ENCODE peak calls at places on chromosomes 16 and 17, in eight cellular contexts. One of them, this sample, is unnamed.
A peak's percentile ranks its signal among the peaks of the same experiment; 100 is the strongest.

GRCh38 chr16:82709987-82710386 is 83.2 kb downstream of the CDH13 start:
- DNase-seq in hypothalamus: no peak
- DNase-seq in CD8-positive, alpha-beta memory T cell: no peak
- DNase-seq in BE2C: no peak
- DNase-seq in fibroblast of the conjunctiva: no peak
- DNase-seq in RWPE2: no peak
- DNase-seq in lower leg skin: no peak
- DNase-seq in choroid plexus epithelial cell: no peak
- DNase-seq in this sample: no peak

GRCh38 chr16:3762080-3762750 is 44.9 kb upstream of the TRAP1 start:
- DNase-seq in CD8-positive, alpha-beta memory T cell: no peak
- DNase-seq in hypothalamus: no peak
- DNase-seq in lower leg skin: peak; percentile 74
- DNase-seq in choroid plexus epithelial cell: no peak
- DNase-seq in BE2C: peak; percentile 31
- DNase-seq in fibroblast of the conjunctiva: no peak
- DNase-seq in RWPE2: no peak
- DNase-seq in this sample: no peak

GRCh38 chr16:3190949-3191353 is 2.9 kb downstream of the OR1F1 start:
- DNase-seq in hypothalamus: no peak
- DNase-seq in fibroblast of the conjunctiva: no peak
- DNase-seq in CD8-positive, alpha-beta memory T cell: peak; percentile 23
- DNase-seq in lower leg skin: no peak
- DNase-seq in choroid plexus epithelial cell: no peak
- DNase-seq in RWPE2: no peak
- DNase-seq in BE2C: no peak
- DNase-seq in this sample: no peak

GRCh38 chr16:90083139-90083538 is 6.0 kb upstream of the PRDM7 start:
- DNase-seq in lower leg skin: no peak
- DNase-seq in hypothalamus: no peak
- DNase-seq in fibroblast of the conjunctiva: no peak
- DNase-seq in CD8-positive, alpha-beta memory T cell: no peak
- DNase-seq in RWPE2: no peak
- DNase-seq in BE2C: no peak
- DNase-seq in choroid plexus epithelial cell: no peak
- DNase-seq in this sample: no peak

GRCh38 chr16:78130083-78130608 is 30.7 kb downstream of the WWOX start:
- DNase-seq in CD8-positive, alpha-beta memory T cell: no peak
- DNase-seq in BE2C: no peak
- DNase-seq in lower leg skin: no peak
- DNase-seq in RWPE2: no peak
- DNase-seq in choroid plexus epithelial cell: no peak
- DNase-seq in fibroblast of the conjunctiva: no peak
- DNase-seq in hypothalamus: no peak
- DNase-seq in this sample: no peak

GRCh38 chr16:21702259-21702658 is 38.5 kb downstream of the OTOA start:
- DNase-seq in hypothalamus: no peak
- DNase-seq in choroid plexus epithelial cell: no peak
- DNase-seq in BE2C: no peak
- DNase-seq in fibroblast of the conjunctiva: no peak
- DNase-seq in CD8-positive, alpha-beta memory T cell: no peak
- DNase-seq in RWPE2: no peak
- DNase-seq in lower leg skin: no peak
- DNase-seq in this sample: no peak

GRCh38 chr17:27218719-27219488 is 75.0 kb upstream of the WSB1 start:
- DNase-seq in fibroblast of the conjunctiva: no peak
- DNase-seq in hypothalamus: no peak
- DNase-seq in lower leg skin: no peak
- DNase-seq in choroid plexus epithelial cell: no peak
- DNase-seq in CD8-positive, alpha-beta memory T cell: no peak
- DNase-seq in BE2C: no peak
- DNase-seq in RWPE2: no peak
- DNase-seq in this sample: no peak

GRCh38 chr16:12896562-12896961 is 4.8 kb upstream of the SHISA9 start:
- DNase-seq in choroid plexus epithelial cell: no peak
- DNase-seq in hypothalamus: no peak
- DNase-seq in lower leg skin: no peak
- DNase-seq in BE2C: no peak
- DNase-seq in CD8-positive, alpha-beta memory T cell: no peak
- DNase-seq in fibroblast of the conjunctiva: no peak
- DNase-seq in RWPE2: no peak
- DNase-seq in this sample: no peak

GRCh38 chr17:42795465-42795864 is 3.0 kb downstream of the COA3 start:
- DNase-seq in hypothalamus: no peak
- DNase-seq in CD8-positive, alpha-beta memory T cell: no peak
- DNase-seq in RWPE2: no peak
- DNase-seq in fibroblast of the conjunctiva: no peak
- DNase-seq in BE2C: no peak
- DNase-seq in lower leg skin: no peak
- DNase-seq in choroid plexus epithelial cell: no peak
- DNase-seq in this sample: no peak

GRCh38 chr16:81313731-81314602 is 795 bp upstream of the GAN start:
- DNase-seq in lower leg skin: no peak
- DNase-seq in BE2C: no peak
- DNase-seq in CD8-positive, alpha-beta memory T cell: no peak
- DNase-seq in choroid plexus epithelial cell: no peak
- DNase-seq in RWPE2: no peak
- DNase-seq in fibroblast of the conjunctiva: no peak
- DNase-seq in hypothalamus: no peak
- DNase-seq in this sample: no peak

GRCh38 chr16:30155188-30155587 is 28.2 kb upstream of the CORO1A start:
- DNase-seq in lower leg skin: no peak
- DNase-seq in fibroblast of the conjunctiva: no peak
- DNase-seq in hypothalamus: no peak
- DNase-seq in CD8-positive, alpha-beta memory T cell: no peak
- DNase-seq in BE2C: no peak
- DNase-seq in choroid plexus epithelial cell: no peak
- DNase-seq in RWPE2: no peak
- DNase-seq in this sample: no peak

GRCh38 chr17:32298298-32298697 is 32.7 kb downstream of the RHBDL3 start:
- DNase-seq in lower leg skin: no peak
- DNase-seq in BE2C: no peak
- DNase-seq in choroid plexus epithelial cell: no peak
- DNase-seq in RWPE2: no peak
- DNase-seq in hypothalamus: no peak
- DNase-seq in CD8-positive, alpha-beta memory T cell: no peak
- DNase-seq in fibroblast of the conjunctiva: no peak
- DNase-seq in this sample: no peak

GRCh38 chr17:28499366-28499668 is 6.8 kb upstream of the FOXN1 start:
- DNase-seq in BE2C: no peak
- DNase-seq in lower leg skin: no peak
- DNase-seq in hypothalamus: no peak
- DNase-seq in fibroblast of the conjunctiva: no peak
- DNase-seq in CD8-positive, alpha-beta memory T cell: no peak
- DNase-seq in RWPE2: no peak
- DNase-seq in choroid plexus epithelial cell: no peak
- DNase-seq in this sample: no peak

GRCh38 chr17:48426019-48426418 is 4.0 kb downstream of the SKAP1 start:
- DNase-seq in choroid plexus epithelial cell: no peak
- DNase-seq in hypothalamus: no peak
- DNase-seq in RWPE2: no peak
- DNase-seq in lower leg skin: no peak
- DNase-seq in CD8-positive, alpha-beta memory T cell: no peak
- DNase-seq in BE2C: no peak
- DNase-seq in fibroblast of the conjunctiva: no peak
- DNase-seq in this sample: no peak

GRCh38 chr17:81312624-81313325 is 17.7 kb upstream of the SLC38A10 start:
- DNase-seq in lower leg skin: no peak
- DNase-seq in fibroblast of the conjunctiva: no peak
- DNase-seq in hypothalamus: no peak
- DNase-seq in choroid plexus epithelial cell: peak; percentile 39
- DNase-seq in BE2C: no peak
- DNase-seq in RWPE2: no peak
- DNase-seq in CD8-positive, alpha-beta memory T cell: no peak
- DNase-seq in this sample: no peak

GRCh38 chr17:75856062-75856681 is 1.0 kb upstream of the WBP2 start:
- DNase-seq in BE2C: no peak
- DNase-seq in fibroblast of the conjunctiva: no peak
- DNase-seq in lower leg skin: no peak
- DNase-seq in choroid plexus epithelial cell: peak; percentile 46
- DNase-seq in RWPE2: no peak
- DNase-seq in hypothalamus: peak; percentile 53
- DNase-seq in CD8-positive, alpha-beta memory T cell: no peak
- DNase-seq in this sample: peak; percentile 84

GRCh38 chr17:8391711-8392110 is 5.9 kb downstream of the RNF222 start:
- DNase-seq in hypothalamus: no peak
- DNase-seq in fibroblast of the conjunctiva: no peak
- DNase-seq in lower leg skin: peak; percentile 69
- DNase-seq in CD8-positive, alpha-beta memory T cell: no peak
- DNase-seq in BE2C: no peak
- DNase-seq in RWPE2: peak; percentile 60
- DNase-seq in choroid plexus epithelial cell: no peak
- DNase-seq in this sample: no peak

GRCh38 chr16:3182608-3183444 is 5.2 kb upstream of the OR1F1 start:
- DNase-seq in CD8-positive, alpha-beta memory T cell: peak; percentile 19
- DNase-seq in BE2C: peak; percentile 78
- DNase-seq in RWPE2: no peak
- DNase-seq in choroid plexus epithelial cell: peak; percentile 35
- DNase-seq in hypothalamus: no peak
- DNase-seq in fibroblast of the conjunctiva: no peak
- DNase-seq in lower leg skin: no peak
- DNase-seq in this sample: no peak

GRCh38 chr16:80804451-80805383 is at the start of gene CDYL2:
- DNase-seq in CD8-positive, alpha-beta memory T cell: peak; percentile 44
- DNase-seq in hypothalamus: no peak
- DNase-seq in fibroblast of the conjunctiva: no peak
- DNase-seq in RWPE2: no peak
- DNase-seq in lower leg skin: no peak
- DNase-seq in BE2C: peak; percentile 7
- DNase-seq in choroid plexus epithelial cell: peak; percentile 21
- DNase-seq in this sample: no peak

GRCh38 chr17:73359987-73360410 is 48.2 kb upstream of the CDC42EP4 start:
- DNase-seq in choroid plexus epithelial cell: no peak
- DNase-seq in fibroblast of the conjunctiva: no peak
- DNase-seq in CD8-positive, alpha-beta memory T cell: no peak
- DNase-seq in RWPE2: no peak
- DNase-seq in lower leg skin: no peak
- DNase-seq in BE2C: peak; percentile 53
- DNase-seq in hypothalamus: no peak
- DNase-seq in this sample: no peak

GRCh38 chr17:7219812-7220592 is at the start of the genes ACADVL and DLG4:
- DNase-seq in BE2C: peak; percentile 81
- DNase-seq in hypothalamus: peak; percentile 81
- DNase-seq in fibroblast of the conjunctiva: peak; percentile 85
- DNase-seq in RWPE2: peak; percentile 92
- DNase-seq in lower leg skin: peak; percentile 99
- DNase-seq in choroid plexus epithelial cell: peak; percentile 92
- DNase-seq in CD8-positive, alpha-beta memory T cell: peak; percentile 65
- DNase-seq in this sample: peak; percentile 87

GRCh38 chr17:17575360-17576251 is 15.9 kb downstream of the PEMT start:
- DNase-seq in hypothalamus: no peak
- DNase-seq in fibroblast of the conjunctiva: peak; percentile 49
- DNase-seq in RWPE2: no peak
- DNase-seq in lower leg skin: no peak
- DNase-seq in CD8-positive, alpha-beta memory T cell: no peak
- DNase-seq in choroid plexus epithelial cell: peak; percentile 46
- DNase-seq in BE2C: no peak
- DNase-seq in this sample: no peak

GRCh38 chr16:84725481-84726078 is 25.8 kb downstream of the USP10 start:
- DNase-seq in choroid plexus epithelial cell: no peak
- DNase-seq in BE2C: no peak
- DNase-seq in CD8-positive, alpha-beta memory T cell: no peak
- DNase-seq in fibroblast of the conjunctiva: no peak
- DNase-seq in hypothalamus: no peak
- DNase-seq in lower leg skin: no peak
- DNase-seq in RWPE2: no peak
- DNase-seq in this sample: no peak

GRCh38 chr17:46085522-46085921 is 86.5 kb downstream of the STH start:
- DNase-seq in fibroblast of the conjunctiva: no peak
- DNase-seq in lower leg skin: no peak
- DNase-seq in choroid plexus epithelial cell: no peak
- DNase-seq in CD8-positive, alpha-beta memory T cell: no peak
- DNase-seq in RWPE2: no peak
- DNase-seq in hypothalamus: no peak
- DNase-seq in BE2C: no peak
- DNase-seq in this sample: no peak

GRCh38 chr16:4215106-4215505 is 26.8 kb downstream of the SRL start:
- DNase-seq in CD8-positive, alpha-beta memory T cell: no peak
- DNase-seq in RWPE2: no peak
- DNase-seq in BE2C: no peak
- DNase-seq in fibroblast of the conjunctiva: no peak
- DNase-seq in lower leg skin: no peak
- DNase-seq in choroid plexus epithelial cell: no peak
- DNase-seq in hypothalamus: no peak
- DNase-seq in this sample: no peak

GRCh38 chr17:7313028-7313889 is 1.9 kb downstream of the GPS2 start:
- DNase-seq in fibroblast of the conjunctiva: no peak
- DNase-seq in hypothalamus: no peak
- DNase-seq in CD8-positive, alpha-beta memory T cell: no peak
- DNase-seq in RWPE2: no peak
- DNase-seq in lower leg skin: no peak
- DNase-seq in BE2C: peak; percentile 27
- DNase-seq in choroid plexus epithelial cell: no peak
- DNase-seq in this sample: no peak

GRCh38 chr17:83174859-83175550 is 95.6 kb downstream of the METRNL start:
- DNase-seq in BE2C: no peak
- DNase-seq in hypothalamus: no peak
- DNase-seq in RWPE2: no peak
- DNase-seq in lower leg skin: peak; percentile 85
- DNase-seq in CD8-positive, alpha-beta memory T cell: no peak
- DNase-seq in choroid plexus epithelial cell: no peak
- DNase-seq in fibroblast of the conjunctiva: no peak
- DNase-seq in this sample: peak; percentile 51

GRCh38 chr16:14609716-14610115 is 20.3 kb downstream of the PARN start:
- DNase-seq in hypothalamus: no peak
- DNase-seq in fibroblast of the conjunctiva: no peak
- DNase-seq in CD8-positive, alpha-beta memory T cell: no peak
- DNase-seq in RWPE2: no peak
- DNase-seq in BE2C: no peak
- DNase-seq in lower leg skin: no peak
- DNase-seq in choroid plexus epithelial cell: no peak
- DNase-seq in this sample: no peak

GRCh38 chr17:18920911-18921441 is 31.0 kb upstream of the SLC5A10 start:
- DNase-seq in RWPE2: no peak
- DNase-seq in CD8-positive, alpha-beta memory T cell: no peak
- DNase-seq in fibroblast of the conjunctiva: no peak
- DNase-seq in hypothalamus: no peak
- DNase-seq in lower leg skin: no peak
- DNase-seq in choroid plexus epithelial cell: peak; percentile 20
- DNase-seq in BE2C: no peak
- DNase-seq in this sample: no peak

GRCh38 chr16:89697616-89698331 is 3.7 kb downstream of the SPATA2L start:
- DNase-seq in fibroblast of the conjunctiva: no peak
- DNase-seq in BE2C: peak; percentile 34
- DNase-seq in CD8-positive, alpha-beta memory T cell: no peak
- DNase-seq in RWPE2: no peak
- DNase-seq in choroid plexus epithelial cell: no peak
- DNase-seq in hypothalamus: no peak
- DNase-seq in lower leg skin: no peak
- DNase-seq in this sample: no peak

GRCh38 chr17:76189741-76190140 is 48.7 kb upstream of the FOXJ1 start:
- DNase-seq in hypothalamus: no peak
- DNase-seq in CD8-positive, alpha-beta memory T cell: no peak
- DNase-seq in fibroblast of the conjunctiva: no peak
- DNase-seq in lower leg skin: no peak
- DNase-seq in choroid plexus epithelial cell: no peak
- DNase-seq in RWPE2: no peak
- DNase-seq in BE2C: no peak
- DNase-seq in this sample: no peak

GRCh38 chr17:13981881-13982280 is 87.4 kb upstream of the COX10 start:
- DNase-seq in BE2C: no peak
- DNase-seq in hypothalamus: no peak
- DNase-seq in fibroblast of the conjunctiva: no peak
- DNase-seq in lower leg skin: no peak
- DNase-seq in CD8-positive, alpha-beta memory T cell: no peak
- DNase-seq in choroid plexus epithelial cell: peak; percentile 51
- DNase-seq in RWPE2: no peak
- DNase-seq in this sample: no peak

GRCh38 chr17:19386974-19387920 is at the start of gene MFAP4:
- DNase-seq in RWPE2: no peak
- DNase-seq in BE2C: peak; percentile 67
- DNase-seq in fibroblast of the conjunctiva: peak; percentile 96
- DNase-seq in CD8-positive, alpha-beta memory T cell: no peak
- DNase-seq in lower leg skin: peak; percentile 93
- DNase-seq in hypothalamus: no peak
- DNase-seq in choroid plexus epithelial cell: peak; percentile 95
- DNase-seq in this sample: peak; percentile 83

GRCh38 chr16:84817613-84818012 is 2.2 kb upstream of the CRISPLD2 start:
- DNase-seq in lower leg skin: no peak
- DNase-seq in CD8-positive, alpha-beta memory T cell: no peak
- DNase-seq in BE2C: no peak
- DNase-seq in hypothalamus: no peak
- DNase-seq in fibroblast of the conjunctiva: no peak
- DNase-seq in choroid plexus epithelial cell: no peak
- DNase-seq in RWPE2: no peak
- DNase-seq in this sample: no peak

This sample was measured in type B pancreatic cell.